ENCODE peak calls at places on chromosomes 16 and 17, in seven cellular contexts. One of them, this sample, is unnamed.

GRCh38 chr17:48225725-48226567 is 118.4 kb downstream of the SNX11 start:
- DNase-seq in breast epithelium: no peak
- DNase-seq in HFFc6: no peak
- DNase-seq in fibroblast of mammary gland: no peak
- DNase-seq in lower leg skin: no peak
- DNase-seq in psoas muscle: no peak
- DNase-seq in cardiac muscle cell: no peak
- DNase-seq in this sample: no peak

GRCh38 chr16:9091867-9092281 is 430 bp downstream of the HAPSTR1 start:
- DNase-seq in breast epithelium: peak; percentile 55
- DNase-seq in HFFc6: no peak
- DNase-seq in fibroblast of mammary gland: no peak
- DNase-seq in lower leg skin: peak; percentile 34
- DNase-seq in psoas muscle: peak; percentile 48
- DNase-seq in cardiac muscle cell: peak; percentile 22
- DNase-seq in this sample: peak; percentile 51

GRCh38 chr16:10728035-10728462 is 15.6 kb upstream of the NUBP1 start:
- DNase-seq in breast epithelium: no peak
- DNase-seq in HFFc6: no peak
- DNase-seq in fibroblast of mammary gland: no peak
- DNase-seq in lower leg skin: no peak
- DNase-seq in psoas muscle: no peak
- DNase-seq in cardiac muscle cell: no peak
- DNase-seq in this sample: no peak

GRCh38 chr17:48308591-48308990 is 121.4 kb downstream of the SKAP1 start:
- DNase-seq in breast epithelium: no peak
- DNase-seq in HFFc6: no peak
- DNase-seq in fibroblast of mammary gland: no peak
- DNase-seq in lower leg skin: no peak
- DNase-seq in psoas muscle: no peak
- DNase-seq in cardiac muscle cell: no peak
- DNase-seq in this sample: no peak

GRCh38 chr17:8924595-8924994 is 40.9 kb downstream of the PIK3R5 start:
- DNase-seq in breast epithelium: no peak
- DNase-seq in HFFc6: no peak
- DNase-seq in fibroblast of mammary gland: no peak
- DNase-seq in lower leg skin: no peak
- DNase-seq in psoas muscle: no peak
- DNase-seq in cardiac muscle cell: no peak
- DNase-seq in this sample: no peak

GRCh38 chr17:77356690-77357201 is 216.0 kb downstream of the SEC14L1 start:
- DNase-seq in breast epithelium: peak; percentile 49
- DNase-seq in HFFc6: no peak
- DNase-seq in fibroblast of mammary gland: no peak
- DNase-seq in lower leg skin: peak; percentile 13
- DNase-seq in psoas muscle: no peak
- DNase-seq in cardiac muscle cell: no peak
- DNase-seq in this sample: no peak

GRCh38 chr17:31680126-31680525 is 178.9 kb downstream of the COPRS start:
- DNase-seq in breast epithelium: no peak
- DNase-seq in HFFc6: no peak
- DNase-seq in fibroblast of mammary gland: no peak
- DNase-seq in lower leg skin: no peak
- DNase-seq in psoas muscle: no peak
- DNase-seq in cardiac muscle cell: no peak
- DNase-seq in this sample: no peak

GRCh38 chr16:80285089-80285488 is 255.7 kb upstream of the DYNLRB2 start:
- DNase-seq in breast epithelium: no peak
- DNase-seq in HFFc6: peak; percentile 88
- DNase-seq in fibroblast of mammary gland: peak; percentile 75
- DNase-seq in lower leg skin: no peak
- DNase-seq in psoas muscle: no peak
- DNase-seq in cardiac muscle cell: no peak
- DNase-seq in this sample: no peak

GRCh38 chr17:8631554-8631877 is 991 bp upstream of the MYH10 start:
- DNase-seq in breast epithelium: no peak
- DNase-seq in HFFc6: no peak
- DNase-seq in fibroblast of mammary gland: peak; percentile 15
- DNase-seq in lower leg skin: no peak
- DNase-seq in psoas muscle: no peak
- DNase-seq in cardiac muscle cell: no peak
- DNase-seq in this sample: no peak

GRCh38 chr17:64411999-64412771 is 21.5 kb upstream of the PECAM1 start:
- DNase-seq in breast epithelium: no peak
- DNase-seq in HFFc6: no peak
- DNase-seq in fibroblast of mammary gland: peak; percentile 14
- DNase-seq in lower leg skin: peak; percentile 43
- DNase-seq in psoas muscle: peak; percentile 50
- DNase-seq in cardiac muscle cell: peak; percentile 11
- DNase-seq in this sample: no peak

GRCh38 chr17:39772987-39773664 is 35.4 kb downstream of the GRB7 start:
- DNase-seq in breast epithelium: no peak
- DNase-seq in HFFc6: no peak
- DNase-seq in fibroblast of mammary gland: no peak
- DNase-seq in lower leg skin: no peak
- DNase-seq in psoas muscle: no peak
- DNase-seq in cardiac muscle cell: no peak
- DNase-seq in this sample: no peak

GRCh38 chr16:88686062-88686438 is 257 bp downstream of the SNAI3 start:
- DNase-seq in breast epithelium: no peak
- DNase-seq in HFFc6: no peak
- DNase-seq in fibroblast of mammary gland: no peak
- DNase-seq in lower leg skin: no peak
- DNase-seq in psoas muscle: no peak
- DNase-seq in cardiac muscle cell: no peak
- DNase-seq in this sample: no peak

DNA sequence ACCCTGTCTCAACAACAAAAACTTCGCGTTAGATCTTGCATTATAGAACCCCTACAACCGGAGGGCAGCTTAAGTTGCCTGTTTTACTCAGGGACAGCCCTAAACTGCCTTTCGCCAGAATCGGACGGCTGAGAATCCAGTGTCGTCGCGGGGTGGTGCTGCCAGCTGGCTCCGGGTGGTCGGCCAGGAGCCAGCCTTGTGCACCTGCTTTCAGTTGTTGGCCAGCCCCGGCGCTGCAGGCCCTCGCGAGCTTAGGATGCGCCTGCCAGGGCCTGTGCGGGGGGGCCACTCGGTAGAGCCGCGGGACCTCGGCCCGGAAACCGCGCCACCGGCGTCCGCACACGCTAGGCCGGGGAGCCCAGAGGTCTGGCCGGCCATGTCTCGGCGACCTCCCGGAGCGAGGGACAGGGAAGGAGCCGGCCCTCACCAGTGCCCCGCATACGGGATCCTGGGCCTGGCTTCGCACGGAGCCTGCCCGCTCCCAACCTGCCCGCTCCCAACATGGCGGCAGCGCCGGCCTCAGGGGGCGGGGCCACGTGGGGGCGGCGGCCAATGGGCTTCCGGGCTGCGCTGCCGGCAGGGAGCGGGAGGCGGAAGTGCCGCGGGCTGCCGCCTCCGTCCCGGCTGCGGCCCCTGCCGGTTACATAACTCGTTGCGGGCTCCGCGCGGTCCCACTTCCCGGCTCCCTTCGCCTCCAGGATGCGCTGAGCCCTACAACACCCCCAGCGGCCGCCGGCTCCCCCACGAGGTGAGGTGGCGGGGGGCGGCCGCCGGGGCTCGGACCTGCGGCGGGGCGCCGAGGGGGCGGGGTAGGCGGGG is 14.2 kb downstream of the NAA60 start:
- DNase-seq in breast epithelium: peak; percentile 87
- DNase-seq in HFFc6: peak; percentile 77
- DNase-seq in fibroblast of mammary gland: peak; percentile 77
- DNase-seq in lower leg skin: peak; percentile 73
- DNase-seq in psoas muscle: peak; percentile 93
- DNase-seq in cardiac muscle cell: peak; percentile 95
- DNase-seq in this sample: peak; percentile 90
- TF ChIP-seq CTCF in breast epithelium: no peak
- TF ChIP-seq CTCF in HFFc6: peak; percentile 72
- TF ChIP-seq CTCF in fibroblast of mammary gland: no peak
- TF ChIP-seq CTCF in lower leg skin: no peak
- TF ChIP-seq CTCF in psoas muscle: peak; percentile 57
- TF ChIP-seq CTCF in cardiac muscle cell: peak; percentile 43
- TF ChIP-seq CTCF in this sample: peak; percentile 46

GRCh38 chr17:17356931-17357270 is 53.7 kb downstream of the NT5M start:
- DNase-seq in breast epithelium: peak; percentile 28
- DNase-seq in HFFc6: no peak
- DNase-seq in fibroblast of mammary gland: no peak
- DNase-seq in lower leg skin: no peak
- DNase-seq in psoas muscle: no peak
- DNase-seq in cardiac muscle cell: no peak
- DNase-seq in this sample: no peak

GRCh38 chr17:17354560-17355357 is 51.6 kb downstream of the NT5M start:
- DNase-seq in breast epithelium: peak; percentile 70
- DNase-seq in HFFc6: peak; percentile 36
- DNase-seq in fibroblast of mammary gland: peak; percentile 62
- DNase-seq in lower leg skin: peak; percentile 65
- DNase-seq in psoas muscle: peak; percentile 62
- DNase-seq in cardiac muscle cell: peak; percentile 85
- DNase-seq in this sample: peak; percentile 81

GRCh38 chr17:17358060-17358751 is 55.0 kb downstream of the NT5M start:
- DNase-seq in breast epithelium: no peak
- DNase-seq in HFFc6: no peak
- DNase-seq in fibroblast of mammary gland: no peak
- DNase-seq in lower leg skin: no peak
- DNase-seq in psoas muscle: no peak
- DNase-seq in cardiac muscle cell: no peak
- DNase-seq in this sample: no peak

GRCh38 chr17:17355426-17355825 is 52.3 kb downstream of the NT5M start:
- DNase-seq in breast epithelium: peak; percentile 28
- DNase-seq in HFFc6: no peak
- DNase-seq in fibroblast of mammary gland: no peak
- DNase-seq in lower leg skin: no peak
- DNase-seq in psoas muscle: no peak
- DNase-seq in cardiac muscle cell: no peak
- DNase-seq in this sample: no peak

DNA sequence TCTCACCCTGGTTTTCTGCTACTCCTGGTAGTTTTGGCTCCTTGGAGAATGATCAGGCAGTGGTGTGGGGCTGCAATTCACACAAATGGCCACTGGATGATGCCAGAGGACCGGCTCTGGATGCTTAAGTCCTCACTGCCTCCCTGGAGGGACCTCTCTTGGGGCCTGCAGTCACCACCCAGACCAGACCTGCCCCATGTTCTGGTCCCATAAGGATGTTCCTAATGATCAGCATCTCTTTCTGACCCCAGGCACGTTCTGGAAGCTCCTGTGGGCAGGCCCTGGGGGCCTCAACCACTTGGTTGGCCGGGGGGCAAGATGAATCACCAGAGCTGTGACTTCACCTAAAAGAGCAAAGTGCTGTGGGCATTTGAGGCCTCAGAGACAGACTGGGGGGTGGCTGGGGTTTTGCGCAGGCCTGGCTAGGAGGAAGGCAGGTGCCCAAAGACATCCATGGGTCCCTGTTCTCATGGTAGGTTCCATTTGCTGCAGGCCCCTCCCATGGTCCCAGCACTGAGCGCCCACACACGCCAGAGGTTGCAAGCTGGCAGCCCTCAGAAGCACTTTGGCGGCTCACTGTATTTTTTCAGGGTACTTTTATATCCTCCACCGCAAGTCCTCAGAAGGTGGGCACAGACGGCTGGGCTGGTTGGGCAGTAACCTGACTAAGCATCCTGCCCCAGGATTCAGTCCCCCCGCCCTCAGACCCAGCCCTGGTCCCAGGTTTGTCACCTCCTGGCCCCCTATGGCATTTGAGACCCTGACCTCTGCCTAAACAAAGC is 53.2 kb downstream of the NT5M start:
- DNase-seq in breast epithelium: peak; percentile 78
- DNase-seq in HFFc6: peak; percentile 72
- DNase-seq in fibroblast of mammary gland: peak; percentile 87
- DNase-seq in lower leg skin: peak; percentile 80
- DNase-seq in psoas muscle: peak; percentile 72
- DNase-seq in cardiac muscle cell: peak; percentile 88
- DNase-seq in this sample: peak; percentile 79
- TF ChIP-seq CTCF in breast epithelium: peak; percentile 100
- TF ChIP-seq CTCF in HFFc6: peak; percentile 99
- TF ChIP-seq CTCF in fibroblast of mammary gland: peak; percentile 100
- TF ChIP-seq CTCF in lower leg skin: peak; percentile 100
- TF ChIP-seq CTCF in psoas muscle: peak; percentile 99
- TF ChIP-seq CTCF in cardiac muscle cell: peak; percentile 100
- TF ChIP-seq CTCF in this sample: peak; percentile 93

GRCh38 chr17:58517928-58518609 is 3.6 kb upstream of the MTMR4 start:
- DNase-seq in breast epithelium: peak; percentile 100
- DNase-seq in HFFc6: peak; percentile 100
- DNase-seq in fibroblast of mammary gland: peak; percentile 99
- DNase-seq in lower leg skin: peak; percentile 100
- DNase-seq in psoas muscle: peak; percentile 100
- DNase-seq in cardiac muscle cell: peak; percentile 100
- DNase-seq in this sample: peak; percentile 97
- TF ChIP-seq CTCF in breast epithelium: no peak
- TF ChIP-seq CTCF in HFFc6: no peak
- TF ChIP-seq CTCF in fibroblast of mammary gland: no peak
- TF ChIP-seq CTCF in lower leg skin: no peak
- TF ChIP-seq CTCF in psoas muscle: no peak
- TF ChIP-seq CTCF in cardiac muscle cell: no peak
- TF ChIP-seq CTCF in this sample: no peak

DNA sequence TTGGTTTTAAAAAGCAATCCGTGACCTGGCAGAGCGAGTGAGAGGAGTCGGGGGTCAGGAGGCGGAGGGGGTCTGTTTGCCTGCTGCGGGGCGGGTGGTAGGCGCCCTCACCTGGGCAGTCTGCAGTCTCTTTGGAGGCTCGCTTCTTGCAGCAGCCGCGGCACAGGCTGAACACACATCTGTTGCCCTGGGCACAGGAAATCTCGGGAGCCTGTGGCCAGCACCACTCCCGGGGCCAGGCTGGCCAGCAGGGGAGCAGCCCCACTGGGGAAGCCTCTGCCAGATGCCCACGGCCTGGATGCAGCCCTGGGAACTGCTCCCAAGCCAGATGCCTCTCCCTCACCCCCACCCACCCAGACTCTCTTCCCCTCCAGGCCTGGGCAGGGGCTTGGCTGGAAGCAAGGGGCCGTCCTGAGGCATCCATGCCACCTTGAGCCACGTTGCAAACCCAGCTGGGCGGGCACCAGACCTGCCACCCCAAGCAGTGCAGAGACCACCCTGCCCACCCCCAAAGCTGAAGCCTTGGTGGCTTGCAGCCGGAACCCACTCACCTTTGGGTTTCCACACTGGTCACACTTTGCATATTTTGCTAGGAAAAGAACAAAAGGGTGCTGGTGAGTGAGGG is 6.6 kb downstream of the GPS1 start:
- DNase-seq in breast epithelium: no peak
- DNase-seq in HFFc6: no peak
- DNase-seq in fibroblast of mammary gland: no peak
- DNase-seq in lower leg skin: no peak
- DNase-seq in psoas muscle: peak; percentile 11
- DNase-seq in cardiac muscle cell: no peak
- DNase-seq in this sample: no peak
- TF ChIP-seq CTCF in breast epithelium: no peak
- TF ChIP-seq CTCF in HFFc6: no peak
- TF ChIP-seq CTCF in fibroblast of mammary gland: no peak
- TF ChIP-seq CTCF in lower leg skin: no peak
- TF ChIP-seq CTCF in psoas muscle: no peak
- TF ChIP-seq CTCF in cardiac muscle cell: no peak
- TF ChIP-seq CTCF in this sample: no peak

GRCh38 chr16:2429771-2430663 is 770 bp downstream of the CCNF start:
- DNase-seq in breast epithelium: no peak
- DNase-seq in HFFc6: no peak
- DNase-seq in fibroblast of mammary gland: no peak
- DNase-seq in lower leg skin: no peak
- DNase-seq in psoas muscle: no peak
- DNase-seq in cardiac muscle cell: peak; percentile 36
- DNase-seq in this sample: no peak
- TF ChIP-seq CTCF in breast epithelium: no peak
- TF ChIP-seq CTCF in HFFc6: no peak
- TF ChIP-seq CTCF in fibroblast of mammary gland: peak; percentile 8
- TF ChIP-seq CTCF in lower leg skin: no peak
- TF ChIP-seq CTCF in psoas muscle: no peak
- TF ChIP-seq CTCF in cardiac muscle cell: peak; percentile 21
- TF ChIP-seq CTCF in this sample: no peak